ENCODE peak calls at places on chromosomes 5 and 9, in nine cellular contexts. B is colonic mucosa, K is dorsolateral prefrontal cortex, H is small intestine, V is cardiac fibroblast, E is ovary, G is body of pancreas, R is heart left ventricle, M is left ventricle myocardium inferior. I is an unnamed sample.

GRCh38 chr5:71533614-71534013 is 53.5 kb upstream of the MCCC2 start:
- DNase-seq in B (no peak), K (no peak), H (peak; percentile 15), V (peak; percentile 73), E (no peak), G (no peak), R (no peak), M (no peak), I (no peak)

GRCh38 chr5:115511632-115512031 is 32.9 kb downstream of the FEM1C start:
- DNase-seq in B (no peak), K (no peak), H (no peak), V (no peak), E (no peak), G (no peak), R (no peak), M (no peak), I (no peak)

GRCh38 chr9:18437315-18438200 is 36.4 kb upstream of the ADAMTSL1 start:
- DNase-seq in B (no peak), K (no peak), H (peak; percentile 54), V (peak; percentile 49), E (peak; percentile 45), G (peak; percentile 22), R (peak; percentile 68), M (peak; percentile 48), I (peak; percentile 62)

GRCh38 chr5:112551437-112552018 is 132.5 kb upstream of the EPB41L4A start:
- DNase-seq in B (peak; percentile 53), K (no peak), H (peak; percentile 66), V (peak; percentile 74), E (peak; percentile 55), G (peak; percentile 43), R (no peak), M (no peak), I (peak; percentile 64)

GRCh38 chr9:130770679-130771442 is 64.2 kb upstream of the ABL1 start:
- DNase-seq in B (no peak), K (no peak), H (peak; percentile 68), V (peak; percentile 87), E (no peak), G (no peak), R (no peak), M (no peak), I (no peak)

GRCh38 chr5:96083361-96083881 is 121.8 kb upstream of the ELL2 start:
- DNase-seq in B (no peak), K (no peak), H (no peak), V (no peak), E (no peak), G (no peak), R (no peak), M (no peak), I (no peak)

GRCh38 chr9:35826071-35826701 is 2.3 kb downstream of the FAM221B start:
- DNase-seq in B (peak; percentile 60), K (no peak), H (peak; percentile 74), V (peak; percentile 83), E (no peak), G (peak; percentile 39), R (no peak), M (no peak), I (no peak)

GRCh38 chr5:64165500-64166200 is at the start of gene RNF180:
- DNase-seq in B (peak; percentile 33), K (no peak), H (peak; percentile 30), V (peak; percentile 27), E (peak; percentile 58), G (peak; percentile 66), R (peak; percentile 72), M (peak; percentile 56), I (peak; percentile 71)

GRCh38 chr5:74034738-74035137 is 408.7 kb downstream of the ARHGEF28 start:
- DNase-seq in B (no peak), K (no peak), H (no peak), V (peak; percentile 84), E (no peak), G (no peak), R (no peak), M (no peak), I (no peak)

GRCh38 chr5:56839062-56839461 is 23.7 kb downstream of the MAP3K1 start:
- DNase-seq in B (no peak), K (no peak), H (no peak), V (no peak), E (no peak), G (no peak), R (no peak), M (no peak), I (no peak)

GRCh38 chr9:20014168-20014567 is 225.3 kb upstream of the SLC24A2 start:
- DNase-seq in B (no peak), K (no peak), H (no peak), V (no peak), E (no peak), G (no peak), R (no peak), M (no peak), I (no peak)

GRCh38 chr5:136070486-136071285 is 41.9 kb downstream of the TGFBI start:
- DNase-seq in B (no peak), K (no peak), H (no peak), V (no peak), E (no peak), G (no peak), R (peak; percentile 70), M (no peak), I (no peak)

GRCh38 chr9:133948571-133949485 is 43.3 kb downstream of the VAV2 start:
- DNase-seq in B (no peak), K (no peak), H (no peak), V (no peak), E (no peak), G (no peak), R (peak; percentile 18), M (peak; percentile 3), I (no peak)

GRCh38 chr9:75265525-75265972 is 177.2 kb downstream of the OSTF1 start:
- DNase-seq in B (peak; percentile 71), K (no peak), H (peak; percentile 67), V (peak; percentile 67), E (peak; percentile 60), G (peak; percentile 50), R (no peak), M (no peak), I (no peak)

GRCh38 chr5:127696688-127697087 is 6.5 kb upstream of the CCDC192 start:
- DNase-seq in B (no peak), K (no peak), H (no peak), V (peak; percentile 81), E (no peak), G (no peak), R (no peak), M (no peak), I (no peak)

DNA sequence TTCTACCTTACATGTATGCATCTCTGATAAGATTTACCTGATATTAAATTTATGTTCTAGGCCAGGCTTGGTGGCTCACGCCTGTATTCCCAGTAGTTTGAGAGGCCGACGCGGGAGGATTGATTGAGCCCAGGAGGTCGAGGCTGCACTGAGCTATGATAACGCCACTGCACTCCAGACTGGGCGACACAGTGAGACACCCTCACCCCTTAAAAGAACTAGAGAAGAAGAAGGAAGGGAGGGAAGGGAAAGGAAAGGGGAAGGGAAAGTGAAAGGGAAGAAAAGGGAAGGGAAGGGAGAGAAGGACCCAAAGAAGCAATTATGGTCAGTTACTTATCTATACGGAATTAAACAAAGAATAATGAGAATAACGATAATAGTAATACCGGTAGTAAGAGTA is 1.2 kb upstream of the RFK start:
- DNase-seq in B (no peak), K (no peak), H (peak; percentile 47), V (no peak), E (no peak), G (no peak), R (no peak), M (no peak), I (no peak)
- H3K4me3 ChIP-seq in B (peak overlapping the region; percentile 78), K (peak overlapping the region; percentile 92), H (peak overlapping the region; percentile 96), V (no peak overlapping the region), E (peak overlapping the region; percentile 95), G (no peak overlapping the region), R (no peak overlapping the region), M (peak overlapping the region; percentile 97), I (peak overlapping the region; percentile 96)

GRCh38 chr9:128722380-128723351 is 1.3 kb downstream of the ZDHHC12 start:
- DNase-seq in B (no peak), K (no peak), H (peak; percentile 24), V (no peak), E (no peak), G (no peak), R (no peak), M (no peak), I (no peak)
- H3K4me3 ChIP-seq in B (no peak overlapping the region), K (no peak overlapping the region), H (peak overlapping the region; percentile 78), V (no peak overlapping the region), E (no peak overlapping the region), G (no peak overlapping the region), R (no peak overlapping the region), M (no peak overlapping the region), I (no peak overlapping the region)

GRCh38 chr5:41796061-41796460 is 74.2 kb downstream of the OXCT1 start:
- DNase-seq in B (no peak), K (no peak), H (no peak), V (peak; percentile 37), E (no peak), G (no peak), R (no peak), M (no peak), I (no peak)

GRCh38 chr5:41793156-41793770 is 77.0 kb downstream of the OXCT1 start:
- DNase-seq in B (no peak), K (no peak), H (peak; percentile 16), V (peak; percentile 82), E (no peak), G (no peak), R (no peak), M (no peak), I (no peak)

GRCh38 chr5:41797672-41798071 is 72.6 kb downstream of the OXCT1 start:
- DNase-seq in B (no peak), K (no peak), H (no peak), V (no peak), E (no peak), G (no peak), R (no peak), M (no peak), I (no peak)

GRCh38 chr5:41794478-41794877 is 75.7 kb downstream of the OXCT1 start:
- DNase-seq in B (no peak), K (no peak), H (no peak), V (peak; percentile 97), E (peak; percentile 30), G (no peak), R (no peak), M (no peak), I (no peak)

GRCh38 chr5:41795125-41795524 is 75.1 kb downstream of the OXCT1 start:
- DNase-seq in B (no peak), K (no peak), H (no peak), V (no peak), E (no peak), G (no peak), R (no peak), M (no peak), I (no peak)
- H3K4me3 ChIP-seq in B (no peak overlapping the region), K (no peak overlapping the region), H (no peak overlapping the region), V (no peak overlapping the region), E (no peak overlapping the region), G (no peak overlapping the region), R (no peak overlapping the region), M (no peak overlapping the region), I (no peak overlapping the region)

DNA sequence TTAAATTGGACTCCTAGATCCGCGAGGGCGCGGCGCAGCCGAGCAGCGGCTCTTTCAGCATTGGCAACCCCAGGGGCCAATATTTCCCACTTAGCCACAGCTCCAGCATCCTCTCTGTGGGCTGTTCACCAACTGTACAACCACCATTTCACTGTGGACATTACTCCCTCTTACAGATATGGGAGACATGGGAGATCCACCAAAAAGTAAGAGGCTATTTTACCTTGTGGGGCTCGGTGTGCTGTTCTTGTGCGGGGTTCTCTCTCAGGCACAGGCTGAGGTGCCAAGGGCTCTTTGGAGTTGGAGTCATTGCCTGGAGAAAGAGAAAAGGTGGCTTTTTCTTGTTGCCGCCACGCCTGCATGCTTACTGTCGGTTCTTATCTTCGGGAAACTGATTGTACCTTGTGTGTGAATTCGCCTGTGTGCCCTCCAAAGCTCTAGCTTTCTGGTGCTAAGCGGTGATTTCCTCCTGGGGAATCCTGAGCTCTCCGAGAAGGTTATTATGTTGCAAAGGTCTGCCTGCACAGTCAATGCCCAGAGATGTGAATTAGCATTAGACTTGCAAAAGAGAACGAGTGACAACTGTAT is 340 bp downstream of the ISL1 start:
- DNase-seq in B (no peak), K (no peak), H (no peak), V (no peak), E (no peak), G (no peak), R (no peak), M (no peak), I (no peak)
- H3K4me3 ChIP-seq in B (peak overlapping the region; percentile 39), K (no peak overlapping the region), H (peak overlapping the region; percentile 40), V (peak overlapping the region; percentile 37), E (no peak overlapping the region), G (no peak overlapping the region), R (peak overlapping the region; percentile 23), M (peak overlapping the region; percentile 55), I (peak overlapping the region; percentile 26)

I was measured in heart right ventricle.